ENCODE peak calls at places on chromosomes 1 and 21, in five cellular contexts. Z is C1 segment of cervical spinal cord; G is stimulated activated CD8-positive, alpha-beta memory T cell treated with anti-CD3 and anti-CD28 coated beads, Interleukin-4, amount 100 ng/mL, for 48 hours; R is activated CD4-positive, CD25-positive, alpha-beta regulatory T cell; Y is mucosa of descending colon. E is an unnamed sample.

GRCh38 chr1:77413541-77414335 is 131.9 kb downstream of the AK5 start:
- DNase-seq in Z (no peak), G (no peak), Y (no peak), R (no peak), E (no peak)

GRCh38 chr1:202959276-202959620 is 1.1 kb upstream of the ADIPOR1 start:
- DNase-seq in Z (no peak), Y (no peak), R (no peak), G (no peak), E (no peak)

GRCh38 chr1:16302709-16303627 is 49.3 kb downstream of the FBXO42 start:
- DNase-seq in Z (no peak), R (no peak), Y (no peak), G (no peak), E (no peak)

GRCh38 chr21:44956356-44957046 is 16.7 kb downstream of the SLX9 start:
- DNase-seq in R (no peak), Z (no peak), Y (no peak), G (no peak), E (no peak)

GRCh38 chr1:2215909-2216766 is 12.0 kb upstream of the SKI start:
- DNase-seq in Y (peak), R (no peak), G (no peak), Z (no peak), E (no peak)

GRCh38 chr1:214506972-214507431 is 44.4 kb downstream of the PTPN14 start:
- DNase-seq in R (no peak), Y (peak), Z (no peak), G (no peak), E (no peak)

GRCh38 chr1:206575165-206575893 is 36.9 kb downstream of the EIF2D start:
- DNase-seq in Y (no peak), G (no peak), Z (peak), R (no peak), E (peak)

GRCh38 chr1:241408170-241408569 is 51.2 kb upstream of the RGS7 start:
- DNase-seq in R (no peak), Z (no peak), G (no peak), Y (no peak), E (no peak)

GRCh38 chr1:41576620-41577019 is 92.1 kb upstream of the EDN2 start:
- DNase-seq in Y (no peak), R (no peak), G (no peak), Z (no peak), E (no peak)

GRCh38 chr1:154661110-154661509 is 53.1 kb upstream of the ADAR start:
- DNase-seq in Z (no peak), R (no peak), G (no peak), Y (no peak), E (no peak)

GRCh38 chr1:21290546-21290944 is 282 bp upstream of the ECE1 start:
- DNase-seq in Z (no peak), Y (no peak), R (no peak), G (no peak), E (no peak)

GRCh38 chr1:228852511-228853088 is 117.3 kb downstream of the RHOU start:
- DNase-seq in R (no peak), G (no peak), Y (no peak), Z (no peak), E (no peak)

GRCh38 chr1:208476825-208477170 is 232.6 kb upstream of the PLXNA2 start:
- DNase-seq in R (no peak), Z (no peak), G (no peak), Y (no peak), E (no peak)

GRCh38 chr1:228900099-228900965 is 165.1 kb downstream of the RHOU start:
- DNase-seq in Z (no peak), Y (no peak), R (no peak), G (no peak), E (peak)

GRCh38 chr1:5892370-5892769 is 99.9 kb downstream of the NPHP4 start:
- DNase-seq in Z (no peak), G (no peak), R (no peak), Y (no peak), E (no peak)

GRCh38 chr1:240235521-240236288 is 144.0 kb downstream of the FMN2 start:
- DNase-seq in G (no peak), Y (no peak), Z (no peak), R (no peak), E (no peak)

GRCh38 chr1:169305356-169305755 is 62.2 kb downstream of the NME7 start:
- DNase-seq in Z (no peak), Y (no peak), G (no peak), R (no peak), E (no peak)

GRCh38 chr1:13585599-13585965 is 1.9 kb downstream of the PDPN start:
- DNase-seq in Z (peak), R (no peak), Y (no peak), G (no peak), E (no peak)

GRCh38 chr1:193806079-193807048 is 620.0 kb upstream of the B3GALT2 start:
- DNase-seq in G (no peak), Y (no peak), R (no peak), Z (no peak), E (no peak)

GRCh38 chr21:31780944-31781343 is 49.0 kb upstream of the SCAF4 start:
- DNase-seq in Z (no peak), Y (no peak), G (no peak), R (no peak), E (no peak)

GRCh38 chr21:39536835-39537234 is 75.9 kb upstream of the B3GALT5 start:
- DNase-seq in Y (no peak), G (no peak), R (no peak), Z (no peak), E (no peak)

GRCh38 chr1:173043253-173043652 is 7.5 kb downstream of the TNFSF18 start:
- DNase-seq in G (no peak), R (no peak), Y (no peak), Z (no peak), E (no peak)

GRCh38 chr1:41484881-41485280 is 398 bp upstream of the EDN2 start:
- DNase-seq in Z (no peak), R (no peak), Y (no peak), G (no peak), E (no peak)

GRCh38 chr1:35718492-35719336 is at the start of gene C1orf216:
- DNase-seq in Z (peak), Y (peak), R (peak), G (peak), E (peak)

GRCh38 chr1:42860339-42861013 is 14.1 kb downstream of the ZNF691 start:
- DNase-seq in G (no peak), Y (no peak), R (no peak), Z (no peak), E (no peak)

GRCh38 chr1:4273747-4274146 is 373.7 kb upstream of the C1orf174 start:
- DNase-seq in G (no peak), Z (no peak), Y (no peak), R (no peak), E (no peak)

GRCh38 chr1:228756457-228756856 is 21.2 kb downstream of the RHOU start:
- DNase-seq in Z (no peak), Y (no peak), G (no peak), R (no peak), E (no peak)

GRCh38 chr1:211788626-211789025 is 41.9 kb downstream of the LPGAT1 start:
- DNase-seq in R (no peak), Z (no peak), G (no peak), Y (no peak), E (no peak)

GRCh38 chr1:246139745-246140182 is 367.3 kb downstream of the SMYD3 start:
- DNase-seq in R (no peak), Y (no peak), Z (no peak), G (no peak), E (no peak)

GRCh38 chr1:24635195-24635843 is 7.8 kb upstream of the SRRM1 start:
- DNase-seq in Y (no peak), Z (no peak), G (no peak), R (no peak), E (no peak)

GRCh38 chr1:169914534-169914933 is 20.8 kb upstream of the SCYL3 start:
- DNase-seq in Z (no peak), G (no peak), R (no peak), Y (no peak), E (no peak)

GRCh38 chr1:180158149-180159147 is 3.8 kb downstream of the QSOX1 start:
- DNase-seq in Y (peak), R (no peak), Z (no peak), G (no peak), E (no peak)

GRCh38 chr1:32801096-32801713 is 16.0 kb downstream of the YARS1 start:
- DNase-seq in Z (no peak), R (no peak), G (peak), Y (no peak), E (no peak)

GRCh38 chr1:15919316-15919715 is 56.6 kb downstream of the ZBTB17 start:
- DNase-seq in Y (no peak), Z (no peak), G (peak), R (peak), E (no peak)

GRCh38 chr1:109497449-109498160 is 3.7 kb downstream of the CYB561D1 start:
- DNase-seq in Z (no peak), G (no peak), Y (no peak), R (no peak), E (no peak)

GRCh38 chr1:116856312-116856711 is 53.4 kb upstream of the PTGFRN start:
- DNase-seq in Z (no peak), G (no peak), R (no peak), Y (no peak), E (no peak)